ENCODE peak calls at places on chromosomes 7 and 10, in nine cellular contexts. One of them, this sample, is unnamed.

GRCh38 chr10:14478639-14479038 is 147.9 kb upstream of the FRMD4A start:
- DNase-seq in psoas muscle: peak; percentile 76
- DNase-seq in BE2C: peak; percentile 19
- DNase-seq in CD8-positive, alpha-beta T cell: no peak
- DNase-seq in endodermal cell: peak; percentile 83
- DNase-seq in BJ: peak; percentile 19
- DNase-seq in CD4-positive, alpha-beta T cell: no peak
- DNase-seq in fibroblast of the aortic adventitia: peak; percentile 78
- DNase-seq in epithelial cell of esophagus: peak; percentile 59
- DNase-seq in this sample: peak; percentile 68

GRCh38 chr10:25761937-25762336 is 172.1 kb upstream of the MYO3A start:
- DNase-seq in BJ: no peak
- DNase-seq in CD8-positive, alpha-beta T cell: no peak
- DNase-seq in BE2C: no peak
- DNase-seq in epithelial cell of esophagus: no peak
- DNase-seq in endodermal cell: no peak
- DNase-seq in CD4-positive, alpha-beta T cell: no peak
- DNase-seq in psoas muscle: no peak
- DNase-seq in fibroblast of the aortic adventitia: no peak
- DNase-seq in this sample: no peak

GRCh38 chr7:146414872-146415271 is 298.3 kb downstream of the CNTNAP2 start:
- DNase-seq in epithelial cell of esophagus: no peak
- DNase-seq in CD4-positive, alpha-beta T cell: no peak
- DNase-seq in CD8-positive, alpha-beta T cell: no peak
- DNase-seq in BE2C: no peak
- DNase-seq in fibroblast of the aortic adventitia: no peak
- DNase-seq in endodermal cell: no peak
- DNase-seq in BJ: no peak
- DNase-seq in psoas muscle: no peak
- DNase-seq in this sample: no peak

GRCh38 chr7:47104206-47104549 is 477.7 kb downstream of the TNS3 start:
- DNase-seq in fibroblast of the aortic adventitia: no peak
- DNase-seq in CD4-positive, alpha-beta T cell: no peak
- DNase-seq in BE2C: no peak
- DNase-seq in endodermal cell: peak; percentile 56
- DNase-seq in psoas muscle: no peak
- DNase-seq in CD8-positive, alpha-beta T cell: no peak
- DNase-seq in BJ: no peak
- DNase-seq in epithelial cell of esophagus: no peak
- DNase-seq in this sample: no peak

GRCh38 chr10:120162471-120162870 is 269.9 kb downstream of the SEC23IP start:
- DNase-seq in BE2C: no peak
- DNase-seq in epithelial cell of esophagus: no peak
- DNase-seq in fibroblast of the aortic adventitia: no peak
- DNase-seq in psoas muscle: no peak
- DNase-seq in CD8-positive, alpha-beta T cell: no peak
- DNase-seq in BJ: no peak
- DNase-seq in endodermal cell: no peak
- DNase-seq in CD4-positive, alpha-beta T cell: no peak
- DNase-seq in this sample: no peak

GRCh38 chr10:123970927-123971286 is 79.3 kb upstream of the CPXM2 start:
- DNase-seq in CD4-positive, alpha-beta T cell: no peak
- DNase-seq in psoas muscle: no peak
- DNase-seq in fibroblast of the aortic adventitia: no peak
- DNase-seq in BE2C: no peak
- DNase-seq in BJ: no peak
- DNase-seq in endodermal cell: no peak
- DNase-seq in CD8-positive, alpha-beta T cell: no peak
- DNase-seq in epithelial cell of esophagus: no peak
- DNase-seq in this sample: no peak

GRCh38 chr10:17751781-17752445 is at the start of gene TMEM236:
- DNase-seq in epithelial cell of esophagus: no peak
- DNase-seq in CD4-positive, alpha-beta T cell: no peak
- DNase-seq in BE2C: no peak
- DNase-seq in fibroblast of the aortic adventitia: no peak
- DNase-seq in BJ: no peak
- DNase-seq in CD8-positive, alpha-beta T cell: no peak
- DNase-seq in psoas muscle: no peak
- DNase-seq in endodermal cell: no peak
- DNase-seq in this sample: no peak

GRCh38 chr10:27145937-27146336 is 8.2 kb downstream of the YME1L1 start:
- DNase-seq in CD8-positive, alpha-beta T cell: no peak
- DNase-seq in fibroblast of the aortic adventitia: no peak
- DNase-seq in psoas muscle: no peak
- DNase-seq in endodermal cell: no peak
- DNase-seq in BE2C: no peak
- DNase-seq in BJ: no peak
- DNase-seq in epithelial cell of esophagus: no peak
- DNase-seq in CD4-positive, alpha-beta T cell: no peak
- DNase-seq in this sample: no peak

GRCh38 chr10:102927311-102928010 is 9.4 kb downstream of the CNNM2 start:
- DNase-seq in psoas muscle: no peak
- DNase-seq in fibroblast of the aortic adventitia: no peak
- DNase-seq in epithelial cell of esophagus: no peak
- DNase-seq in BJ: no peak
- DNase-seq in CD8-positive, alpha-beta T cell: no peak
- DNase-seq in endodermal cell: no peak
- DNase-seq in CD4-positive, alpha-beta T cell: no peak
- DNase-seq in BE2C: no peak
- DNase-seq in this sample: no peak

GRCh38 chr7:36277247-36277542 is 112.5 kb upstream of the ANLN start:
- DNase-seq in fibroblast of the aortic adventitia: no peak
- DNase-seq in endodermal cell: no peak
- DNase-seq in CD8-positive, alpha-beta T cell: no peak
- DNase-seq in epithelial cell of esophagus: no peak
- DNase-seq in CD4-positive, alpha-beta T cell: no peak
- DNase-seq in BE2C: no peak
- DNase-seq in psoas muscle: no peak
- DNase-seq in BJ: no peak
- DNase-seq in this sample: no peak

GRCh38 chr7:122626785-122627184 is 72.1 kb downstream of the RNF133 start:
- DNase-seq in epithelial cell of esophagus: no peak
- DNase-seq in BE2C: no peak
- DNase-seq in CD8-positive, alpha-beta T cell: no peak
- DNase-seq in psoas muscle: no peak
- DNase-seq in fibroblast of the aortic adventitia: no peak
- DNase-seq in endodermal cell: no peak
- DNase-seq in BJ: no peak
- DNase-seq in CD4-positive, alpha-beta T cell: no peak
- DNase-seq in this sample: no peak

GRCh38 chr10:68096913-68097509 is 12.3 kb upstream of the MYPN start:
- DNase-seq in BE2C: peak; percentile 12
- DNase-seq in CD8-positive, alpha-beta T cell: no peak
- DNase-seq in epithelial cell of esophagus: peak; percentile 98
- DNase-seq in endodermal cell: peak; percentile 67
- DNase-seq in psoas muscle: peak; percentile 66
- DNase-seq in CD4-positive, alpha-beta T cell: no peak
- DNase-seq in fibroblast of the aortic adventitia: peak; percentile 90
- DNase-seq in BJ: peak; percentile 73
- DNase-seq in this sample: peak; percentile 78

GRCh38 chr10:70582793-70583700 is 19.5 kb downstream of the PRF1 start:
- DNase-seq in CD4-positive, alpha-beta T cell: peak; percentile 19
- DNase-seq in BE2C: no peak
- DNase-seq in endodermal cell: peak; percentile 38
- DNase-seq in fibroblast of the aortic adventitia: no peak
- DNase-seq in epithelial cell of esophagus: no peak
- DNase-seq in BJ: no peak
- DNase-seq in CD8-positive, alpha-beta T cell: no peak
- DNase-seq in psoas muscle: no peak
- DNase-seq in this sample: no peak

GRCh38 chr10:81367132-81367531 is 507.9 kb upstream of the NRG3 start:
- DNase-seq in epithelial cell of esophagus: no peak
- DNase-seq in psoas muscle: no peak
- DNase-seq in CD4-positive, alpha-beta T cell: no peak
- DNase-seq in CD8-positive, alpha-beta T cell: no peak
- DNase-seq in BJ: no peak
- DNase-seq in BE2C: no peak
- DNase-seq in endodermal cell: no peak
- DNase-seq in fibroblast of the aortic adventitia: no peak
- DNase-seq in this sample: no peak

GRCh38 chr10:31018977-31019376 is 12.7 kb downstream of the ZNF438 start:
- DNase-seq in fibroblast of the aortic adventitia: no peak
- DNase-seq in endodermal cell: no peak
- DNase-seq in psoas muscle: no peak
- DNase-seq in epithelial cell of esophagus: no peak
- DNase-seq in BE2C: no peak
- DNase-seq in CD8-positive, alpha-beta T cell: no peak
- DNase-seq in CD4-positive, alpha-beta T cell: no peak
- DNase-seq in BJ: no peak
- DNase-seq in this sample: no peak

GRCh38 chr10:131874991-131875451 is 25.8 kb upstream of the PPP2R2D start:
- DNase-seq in fibroblast of the aortic adventitia: peak; percentile 72
- DNase-seq in BE2C: peak; percentile 76
- DNase-seq in endodermal cell: peak; percentile 97
- DNase-seq in epithelial cell of esophagus: peak; percentile 84
- DNase-seq in CD4-positive, alpha-beta T cell: peak; percentile 56
- DNase-seq in psoas muscle: peak; percentile 85
- DNase-seq in CD8-positive, alpha-beta T cell: peak; percentile 45
- DNase-seq in BJ: peak; percentile 6
- DNase-seq in this sample: peak; percentile 40
- TF ChIP-seq CTCF in fibroblast of the aortic adventitia: peak; percentile 74
- TF ChIP-seq CTCF in BE2C: peak; percentile 73
- TF ChIP-seq CTCF in endodermal cell: peak; percentile 89
- TF ChIP-seq CTCF in epithelial cell of esophagus: peak; percentile 91
- TF ChIP-seq CTCF in CD4-positive, alpha-beta T cell: peak; percentile 26
- TF ChIP-seq CTCF in psoas muscle: peak; percentile 57
- TF ChIP-seq CTCF in CD8-positive, alpha-beta T cell: peak; percentile 52
- TF ChIP-seq CTCF in BJ: peak; percentile 76
- TF ChIP-seq CTCF in this sample: peak; percentile 82

DNA sequence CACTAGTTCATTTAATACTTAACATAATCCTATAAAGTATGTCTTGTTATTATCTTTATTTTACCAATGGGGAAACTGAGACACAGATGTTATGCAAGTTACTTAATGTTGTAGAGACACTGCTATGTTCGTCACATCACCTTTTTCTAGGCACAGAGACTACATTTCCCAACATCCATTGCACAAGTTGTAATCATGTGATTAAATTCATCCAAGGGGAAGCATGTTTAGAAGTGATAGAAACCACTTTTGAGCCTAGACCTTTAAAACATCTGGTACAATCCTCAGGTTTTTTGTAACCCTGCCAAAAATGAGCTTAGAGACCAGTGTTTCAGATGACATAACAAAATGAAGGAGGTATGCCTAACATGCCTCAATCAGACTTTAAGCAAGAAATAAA is 386.8 kb upstream of the HPS1 start:
- DNase-seq in endodermal cell: no peak
- DNase-seq in epithelial cell of esophagus: no peak
- DNase-seq in psoas muscle: no peak
- DNase-seq in BJ: no peak
- DNase-seq in CD8-positive, alpha-beta T cell: no peak
- DNase-seq in fibroblast of the aortic adventitia: no peak
- DNase-seq in CD4-positive, alpha-beta T cell: no peak
- DNase-seq in BE2C: no peak
- DNase-seq in this sample: no peak
- TF ChIP-seq CTCF in endodermal cell: no peak
- TF ChIP-seq CTCF in epithelial cell of esophagus: no peak
- TF ChIP-seq CTCF in psoas muscle: no peak
- TF ChIP-seq CTCF in BJ: no peak
- TF ChIP-seq CTCF in CD8-positive, alpha-beta T cell: no peak
- TF ChIP-seq CTCF in fibroblast of the aortic adventitia: no peak
- TF ChIP-seq CTCF in CD4-positive, alpha-beta T cell: no peak
- TF ChIP-seq CTCF in BE2C: no peak
- TF ChIP-seq CTCF in this sample: no peak

GRCh38 chr10:3455385-3456334 is 283.1 kb upstream of the PITRM1 start:
- DNase-seq in BE2C: no peak
- DNase-seq in BJ: no peak
- DNase-seq in CD8-positive, alpha-beta T cell: no peak
- DNase-seq in psoas muscle: no peak
- DNase-seq in epithelial cell of esophagus: peak; percentile 53
- DNase-seq in fibroblast of the aortic adventitia: no peak
- DNase-seq in endodermal cell: peak; percentile 27
- DNase-seq in CD4-positive, alpha-beta T cell: no peak
- DNase-seq in this sample: no peak

GRCh38 chr10:3451516-3452185 is 279.1 kb upstream of the PITRM1 start:
- DNase-seq in endodermal cell: peak; percentile 54
- DNase-seq in CD8-positive, alpha-beta T cell: no peak
- DNase-seq in fibroblast of the aortic adventitia: no peak
- DNase-seq in epithelial cell of esophagus: no peak
- DNase-seq in psoas muscle: no peak
- DNase-seq in BE2C: no peak
- DNase-seq in CD4-positive, alpha-beta T cell: no peak
- DNase-seq in BJ: no peak
- DNase-seq in this sample: no peak

GRCh38 chr10:3452683-3453388 is 280.3 kb upstream of the PITRM1 start:
- DNase-seq in fibroblast of the aortic adventitia: peak; percentile 94
- DNase-seq in psoas muscle: no peak
- DNase-seq in CD8-positive, alpha-beta T cell: no peak
- DNase-seq in BE2C: no peak
- DNase-seq in epithelial cell of esophagus: peak; percentile 73
- DNase-seq in endodermal cell: no peak
- DNase-seq in CD4-positive, alpha-beta T cell: no peak
- DNase-seq in BJ: peak; percentile 78
- DNase-seq in this sample: no peak

DNA sequence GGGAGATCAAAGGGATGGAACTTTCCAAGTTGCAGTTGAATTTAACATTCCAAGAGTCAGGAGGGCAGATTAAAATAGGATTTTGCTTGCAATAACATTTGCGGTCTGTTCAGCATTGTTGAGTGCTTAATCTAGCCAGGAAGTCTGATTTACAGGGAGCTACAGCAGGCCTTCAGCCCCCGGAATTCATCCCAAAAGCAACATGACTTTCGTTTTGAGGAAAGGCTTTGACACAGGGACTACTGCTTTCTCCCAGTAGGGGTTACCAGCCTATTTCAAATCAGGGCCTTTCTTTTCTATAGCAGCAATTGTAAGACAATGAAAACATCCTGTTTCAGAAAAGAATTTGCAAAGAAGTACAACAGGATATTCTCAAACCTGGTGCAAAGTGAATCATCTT is 279.7 kb upstream of the PITRM1 start:
- DNase-seq in endodermal cell: peak; percentile 56
- DNase-seq in epithelial cell of esophagus: peak; percentile 32
- DNase-seq in CD4-positive, alpha-beta T cell: no peak
- DNase-seq in psoas muscle: no peak
- DNase-seq in BE2C: no peak
- DNase-seq in CD8-positive, alpha-beta T cell: no peak
- DNase-seq in BJ: peak; percentile 79
- DNase-seq in fibroblast of the aortic adventitia: peak; percentile 98
- DNase-seq in this sample: peak; percentile 85
- TF ChIP-seq CTCF in endodermal cell: peak; percentile 49
- TF ChIP-seq CTCF in epithelial cell of esophagus: peak; percentile 27
- TF ChIP-seq CTCF in CD4-positive, alpha-beta T cell: peak; percentile 38
- TF ChIP-seq CTCF in psoas muscle: peak; percentile 23
- TF ChIP-seq CTCF in BE2C: no peak
- TF ChIP-seq CTCF in CD8-positive, alpha-beta T cell: no peak
- TF ChIP-seq CTCF in BJ: peak; percentile 63
- TF ChIP-seq CTCF in fibroblast of the aortic adventitia: peak; percentile 78
- TF ChIP-seq CTCF in this sample: peak; percentile 60

DNA sequence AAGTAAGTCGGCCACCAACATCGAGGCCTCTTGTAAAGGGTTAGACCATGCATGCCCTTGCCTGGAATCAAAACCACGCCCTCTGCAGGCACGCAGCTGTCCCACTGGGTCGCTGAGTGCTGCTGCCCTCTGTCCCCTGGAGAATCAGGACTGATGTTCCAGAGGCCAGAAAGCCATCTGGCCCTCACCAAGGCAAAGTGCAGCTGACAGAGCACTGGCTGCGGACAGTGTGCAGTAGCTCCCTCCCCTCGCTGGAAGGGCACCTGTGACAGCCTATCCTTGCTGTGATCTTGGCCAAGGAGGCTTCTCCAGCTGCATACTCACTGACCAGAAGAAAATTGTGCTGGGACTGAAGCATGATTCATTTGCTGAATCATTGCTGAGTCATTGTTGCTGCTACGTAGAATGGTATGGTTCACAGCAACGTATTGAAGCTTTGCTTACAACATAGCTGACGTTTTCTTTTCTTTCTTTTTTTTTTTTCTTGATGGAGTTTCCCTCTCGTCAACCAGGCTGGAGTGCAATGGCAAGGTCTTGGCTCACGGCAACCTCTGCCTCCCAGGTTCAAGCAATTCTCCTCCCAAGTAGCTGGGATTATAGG is 30.4 kb downstream of the DDC start:
- DNase-seq in CD4-positive, alpha-beta T cell: no peak
- DNase-seq in BE2C: peak; percentile 88
- DNase-seq in psoas muscle: no peak
- DNase-seq in fibroblast of the aortic adventitia: peak; percentile 99
- DNase-seq in endodermal cell: peak; percentile 67
- DNase-seq in epithelial cell of esophagus: peak; percentile 98
- DNase-seq in CD8-positive, alpha-beta T cell: no peak
- DNase-seq in BJ: peak; percentile 92
- DNase-seq in this sample: peak; percentile 89
- TF ChIP-seq CTCF in CD4-positive, alpha-beta T cell: no peak
- TF ChIP-seq CTCF in BE2C: peak; percentile 42
- TF ChIP-seq CTCF in psoas muscle: no peak
- TF ChIP-seq CTCF in fibroblast of the aortic adventitia: peak; percentile 16
- TF ChIP-seq CTCF in endodermal cell: peak; percentile 41
- TF ChIP-seq CTCF in epithelial cell of esophagus: no peak
- TF ChIP-seq CTCF in CD8-positive, alpha-beta T cell: no peak
- TF ChIP-seq CTCF in BJ: peak; percentile 30
- TF ChIP-seq CTCF in this sample: peak; percentile 18

This sample was measured in AG09319.